ENCODE peak calls at places on chromosome 5, in eight cellular contexts. One of them, this sample, is unnamed.

GRCh38 chr5:56207537-56207936 is 25.6 kb downstream of the ANKRD55 start:
- DNase-seq in right atrium auricular region: no peak
- DNase-seq in sigmoid colon: no peak
- DNase-seq in cardiac muscle cell: no peak
- DNase-seq in trophoblast cell: no peak
- DNase-seq in heart right ventricle: no peak
- DNase-seq in pancreas: no peak
- DNase-seq in fibroblast of lung: peak; percentile 82
- DNase-seq in this sample: no peak

GRCh38 chr5:112125910-112126309 is 293.2 kb downstream of the EPB41L4A start:
- DNase-seq in right atrium auricular region: no peak
- DNase-seq in sigmoid colon: no peak
- DNase-seq in cardiac muscle cell: no peak
- DNase-seq in trophoblast cell: no peak
- DNase-seq in heart right ventricle: no peak
- DNase-seq in pancreas: no peak
- DNase-seq in fibroblast of lung: peak; percentile 21
- DNase-seq in this sample: no peak

GRCh38 chr5:172504736-172505402 is 50.5 kb upstream of the SH3PXD2B start:
- DNase-seq in right atrium auricular region: peak; percentile 66
- DNase-seq in sigmoid colon: peak; percentile 77
- DNase-seq in cardiac muscle cell: no peak
- DNase-seq in trophoblast cell: no peak
- DNase-seq in heart right ventricle: peak; percentile 52
- DNase-seq in pancreas: no peak
- DNase-seq in fibroblast of lung: peak; percentile 6
- DNase-seq in this sample: no peak

GRCh38 chr5:169162407-169162806 is 138.5 kb downstream of the SLIT3 start:
- DNase-seq in right atrium auricular region: no peak
- DNase-seq in sigmoid colon: no peak
- DNase-seq in cardiac muscle cell: no peak
- DNase-seq in trophoblast cell: no peak
- DNase-seq in heart right ventricle: no peak
- DNase-seq in pancreas: no peak
- DNase-seq in fibroblast of lung: no peak
- DNase-seq in this sample: no peak

GRCh38 chr5:9562101-9562500 is 16.2 kb upstream of the SEMA5A start:
- DNase-seq in right atrium auricular region: no peak
- DNase-seq in sigmoid colon: no peak
- DNase-seq in cardiac muscle cell: no peak
- DNase-seq in trophoblast cell: peak; percentile 77
- DNase-seq in heart right ventricle: no peak
- DNase-seq in pancreas: no peak
- DNase-seq in fibroblast of lung: no peak
- DNase-seq in this sample: no peak

GRCh38 chr5:139755892-139756671 is 39.5 kb upstream of the PSD2 start:
- DNase-seq in right atrium auricular region: no peak
- DNase-seq in sigmoid colon: no peak
- DNase-seq in cardiac muscle cell: no peak
- DNase-seq in trophoblast cell: no peak
- DNase-seq in heart right ventricle: no peak
- DNase-seq in pancreas: no peak
- DNase-seq in fibroblast of lung: no peak
- DNase-seq in this sample: peak; percentile 43

GRCh38 chr5:172913117-172913850 is 45.9 kb upstream of the RPL26L1 start:
- DNase-seq in right atrium auricular region: no peak
- DNase-seq in sigmoid colon: no peak
- DNase-seq in cardiac muscle cell: no peak
- DNase-seq in trophoblast cell: no peak
- DNase-seq in heart right ventricle: no peak
- DNase-seq in pancreas: no peak
- DNase-seq in fibroblast of lung: no peak
- DNase-seq in this sample: no peak

GRCh38 chr5:163916376-163916775 is 411.0 kb downstream of the MAT2B start:
- DNase-seq in right atrium auricular region: no peak
- DNase-seq in sigmoid colon: no peak
- DNase-seq in cardiac muscle cell: no peak
- DNase-seq in trophoblast cell: no peak
- DNase-seq in heart right ventricle: no peak
- DNase-seq in pancreas: no peak
- DNase-seq in fibroblast of lung: peak; percentile 24
- DNase-seq in this sample: no peak

GRCh38 chr5:173245319-173246134 is 10.5 kb upstream of the NKX2-5 start:
- DNase-seq in right atrium auricular region: no peak
- DNase-seq in sigmoid colon: no peak
- DNase-seq in cardiac muscle cell: peak; percentile 85
- DNase-seq in trophoblast cell: no peak
- DNase-seq in heart right ventricle: peak; percentile 45
- DNase-seq in pancreas: no peak
- DNase-seq in fibroblast of lung: no peak
- DNase-seq in this sample: no peak

GRCh38 chr5:104179057-104179456 is 616.5 kb upstream of the NUDT12 start:
- DNase-seq in right atrium auricular region: peak; percentile 63
- DNase-seq in sigmoid colon: no peak
- DNase-seq in cardiac muscle cell: peak; percentile 57
- DNase-seq in trophoblast cell: peak; percentile 89
- DNase-seq in heart right ventricle: no peak
- DNase-seq in pancreas: peak; percentile 36
- DNase-seq in fibroblast of lung: peak; percentile 35
- DNase-seq in this sample: peak; percentile 43

GRCh38 chr5:5623397-5623796 is 200.9 kb downstream of the ICE1 start:
- DNase-seq in right atrium auricular region: no peak
- DNase-seq in sigmoid colon: no peak
- DNase-seq in cardiac muscle cell: no peak
- DNase-seq in trophoblast cell: no peak
- DNase-seq in heart right ventricle: no peak
- DNase-seq in pancreas: no peak
- DNase-seq in fibroblast of lung: no peak
- DNase-seq in this sample: no peak

GRCh38 chr5:81505672-81506071 is 111.7 kb upstream of the ACOT12 start:
- DNase-seq in right atrium auricular region: no peak
- DNase-seq in sigmoid colon: no peak
- DNase-seq in cardiac muscle cell: no peak
- DNase-seq in trophoblast cell: no peak
- DNase-seq in heart right ventricle: no peak
- DNase-seq in pancreas: no peak
- DNase-seq in fibroblast of lung: no peak
- DNase-seq in this sample: no peak

GRCh38 chr5:159826351-159827222 is 89.7 kb upstream of the ADRA1B start:
- DNase-seq in right atrium auricular region: no peak
- DNase-seq in sigmoid colon: no peak
- DNase-seq in cardiac muscle cell: no peak
- DNase-seq in trophoblast cell: peak; percentile 10
- DNase-seq in heart right ventricle: no peak
- DNase-seq in pancreas: no peak
- DNase-seq in fibroblast of lung: peak; percentile 52
- DNase-seq in this sample: no peak

GRCh38 chr5:122937914-122938313 is 92.5 kb downstream of the SNX24 start:
- DNase-seq in right atrium auricular region: peak; percentile 59
- DNase-seq in sigmoid colon: peak; percentile 76
- DNase-seq in cardiac muscle cell: no peak
- DNase-seq in trophoblast cell: no peak
- DNase-seq in heart right ventricle: peak; percentile 39
- DNase-seq in pancreas: peak; percentile 18
- DNase-seq in fibroblast of lung: peak; percentile 6
- DNase-seq in this sample: no peak

GRCh38 chr5:141475625-141476131 is at the start of gene PCDHGC3:
- DNase-seq in right atrium auricular region: peak; percentile 97
- DNase-seq in sigmoid colon: peak; percentile 99
- DNase-seq in cardiac muscle cell: peak; percentile 88
- DNase-seq in trophoblast cell: peak; percentile 68
- DNase-seq in heart right ventricle: peak; percentile 88
- DNase-seq in pancreas: peak; percentile 92
- DNase-seq in fibroblast of lung: peak; percentile 96
- DNase-seq in this sample: no peak

GRCh38 chr5:44862808-44863207 is 54.1 kb downstream of the MRPS30 start:
- DNase-seq in right atrium auricular region: no peak
- DNase-seq in sigmoid colon: no peak
- DNase-seq in cardiac muscle cell: peak; percentile 52
- DNase-seq in trophoblast cell: no peak
- DNase-seq in heart right ventricle: no peak
- DNase-seq in pancreas: no peak
- DNase-seq in fibroblast of lung: peak; percentile 49
- DNase-seq in this sample: no peak

GRCh38 chr5:42811591-42812392 is at the start of gene SELENOP:
- DNase-seq in right atrium auricular region: peak; percentile 72
- DNase-seq in sigmoid colon: peak; percentile 81
- DNase-seq in cardiac muscle cell: peak; percentile 72
- DNase-seq in trophoblast cell: peak; percentile 4
- DNase-seq in heart right ventricle: no peak
- DNase-seq in pancreas: peak; percentile 68
- DNase-seq in fibroblast of lung: peak; percentile 94
- DNase-seq in this sample: peak; percentile 76

GRCh38 chr5:40700116-40700822 is 20.6 kb downstream of the PTGER4 start:
- DNase-seq in right atrium auricular region: no peak
- DNase-seq in sigmoid colon: no peak
- DNase-seq in cardiac muscle cell: no peak
- DNase-seq in trophoblast cell: no peak
- DNase-seq in heart right ventricle: no peak
- DNase-seq in pancreas: no peak
- DNase-seq in fibroblast of lung: no peak
- DNase-seq in this sample: no peak

GRCh38 chr5:119398713-119399492 is 43.1 kb downstream of the TNFAIP8 start:
- DNase-seq in right atrium auricular region: peak; percentile 68
- DNase-seq in sigmoid colon: no peak
- DNase-seq in cardiac muscle cell: no peak
- DNase-seq in trophoblast cell: no peak
- DNase-seq in heart right ventricle: peak; percentile 64
- DNase-seq in pancreas: peak; percentile 36
- DNase-seq in fibroblast of lung: peak; percentile 77
- DNase-seq in this sample: no peak

GRCh38 chr5:125525356-125525755 is 778.9 kb upstream of the ZNF608 start:
- DNase-seq in right atrium auricular region: no peak
- DNase-seq in sigmoid colon: no peak
- DNase-seq in cardiac muscle cell: no peak
- DNase-seq in trophoblast cell: no peak
- DNase-seq in heart right ventricle: no peak
- DNase-seq in pancreas: no peak
- DNase-seq in fibroblast of lung: no peak
- DNase-seq in this sample: no peak

GRCh38 chr5:159897786-159898393 is 18.4 kb upstream of the ADRA1B start:
- DNase-seq in right atrium auricular region: no peak
- DNase-seq in sigmoid colon: no peak
- DNase-seq in cardiac muscle cell: no peak
- DNase-seq in trophoblast cell: no peak
- DNase-seq in heart right ventricle: peak; percentile 30
- DNase-seq in pancreas: no peak
- DNase-seq in fibroblast of lung: no peak
- DNase-seq in this sample: no peak

GRCh38 chr5:134374234-134374633 is 2.9 kb downstream of the UBE2B start:
- DNase-seq in right atrium auricular region: no peak
- DNase-seq in sigmoid colon: no peak
- DNase-seq in cardiac muscle cell: no peak
- DNase-seq in trophoblast cell: peak; percentile 31
- DNase-seq in heart right ventricle: no peak
- DNase-seq in pancreas: no peak
- DNase-seq in fibroblast of lung: no peak
- DNase-seq in this sample: peak; percentile 28

GRCh38 chr5:173217626-173218397 is 17.2 kb downstream of the NKX2-5 start:
- DNase-seq in right atrium auricular region: no peak
- DNase-seq in sigmoid colon: no peak
- DNase-seq in cardiac muscle cell: no peak
- DNase-seq in trophoblast cell: no peak
- DNase-seq in heart right ventricle: peak; percentile 31
- DNase-seq in pancreas: no peak
- DNase-seq in fibroblast of lung: no peak
- DNase-seq in this sample: no peak

GRCh38 chr5:35835796-35836742 is 20.6 kb upstream of the IL7R start:
- DNase-seq in right atrium auricular region: no peak
- DNase-seq in sigmoid colon: no peak
- DNase-seq in cardiac muscle cell: no peak
- DNase-seq in trophoblast cell: peak; percentile 93
- DNase-seq in heart right ventricle: no peak
- DNase-seq in pancreas: no peak
- DNase-seq in fibroblast of lung: no peak
- DNase-seq in this sample: no peak
- H3K4me1 ChIP-seq in right atrium auricular region: no peaks in the 10 kb centered on the region
- H3K4me1 ChIP-seq in sigmoid colon: no peaks in the 10 kb centered on the region
- H3K4me1 ChIP-seq in cardiac muscle cell: no peaks in the 10 kb centered on the region
- H3K4me1 ChIP-seq in trophoblast cell: no peaks in the 10 kb centered on the region
- H3K4me1 ChIP-seq in heart right ventricle: no peaks in the 10 kb centered on the region
- H3K4me1 ChIP-seq in pancreas: no peaks in the 10 kb centered on the region
- H3K4me1 ChIP-seq in fibroblast of lung: peaks cover 2% of the 10 kb centered on the region
- H3K4me1 ChIP-seq in this sample: no peaks in the 10 kb centered on the region

GRCh38 chr5:177447066-177447610 is 524 bp downstream of the PRR7 start:
- DNase-seq in right atrium auricular region: no peak
- DNase-seq in sigmoid colon: no peak
- DNase-seq in cardiac muscle cell: peak; percentile 71
- DNase-seq in trophoblast cell: no peak
- DNase-seq in heart right ventricle: no peak
- DNase-seq in pancreas: peak; percentile 64
- DNase-seq in fibroblast of lung: peak; percentile 36
- DNase-seq in this sample: peak; percentile 70

GRCh38 chr5:177448244-177448950 is 1.8 kb downstream of the PRR7 start:
- DNase-seq in right atrium auricular region: no peak
- DNase-seq in sigmoid colon: no peak
- DNase-seq in cardiac muscle cell: no peak
- DNase-seq in trophoblast cell: no peak
- DNase-seq in heart right ventricle: no peak
- DNase-seq in pancreas: no peak
- DNase-seq in fibroblast of lung: no peak
- DNase-seq in this sample: no peak

GRCh38 chr5:177445052-177446016 is 1.3 kb upstream of the PRR7 start:
- DNase-seq in right atrium auricular region: no peak
- DNase-seq in sigmoid colon: no peak
- DNase-seq in cardiac muscle cell: no peak
- DNase-seq in trophoblast cell: no peak
- DNase-seq in heart right ventricle: no peak
- DNase-seq in pancreas: no peak
- DNase-seq in fibroblast of lung: no peak
- DNase-seq in this sample: no peak

GRCh38 chr5:177447611-177448243 is 1.1 kb downstream of the PRR7 start:
- DNase-seq in right atrium auricular region: no peak
- DNase-seq in sigmoid colon: peak; percentile 78
- DNase-seq in cardiac muscle cell: peak; percentile 29
- DNase-seq in trophoblast cell: no peak
- DNase-seq in heart right ventricle: peak; percentile 60
- DNase-seq in pancreas: peak; percentile 90
- DNase-seq in fibroblast of lung: peak; percentile 81
- DNase-seq in this sample: no peak

GRCh38 chr5:177446184-177447065 is at the start of gene PRR7:
- DNase-seq in right atrium auricular region: no peak
- DNase-seq in sigmoid colon: no peak
- DNase-seq in cardiac muscle cell: peak; percentile 78
- DNase-seq in trophoblast cell: peak; percentile 58
- DNase-seq in heart right ventricle: peak; percentile 64
- DNase-seq in pancreas: peak; percentile 62
- DNase-seq in fibroblast of lung: peak; percentile 57
- DNase-seq in this sample: peak; percentile 70
- H3K4me1 ChIP-seq in right atrium auricular region: peaks cover 32% of the 10 kb centered on the region
- H3K4me1 ChIP-seq in sigmoid colon: no peaks in the 10 kb centered on the region
- H3K4me1 ChIP-seq in cardiac muscle cell: peaks cover 9% of the 10 kb centered on the region
- H3K4me1 ChIP-seq in trophoblast cell: peaks cover 15% of the 10 kb centered on the region
- H3K4me1 ChIP-seq in heart right ventricle: peaks cover 25% of the 10 kb centered on the region
- H3K4me1 ChIP-seq in pancreas: peaks cover 12% of the 10 kb centered on the region
- H3K4me1 ChIP-seq in fibroblast of lung: peaks cover 7% of the 10 kb centered on the region
- H3K4me1 ChIP-seq in this sample: peaks cover 6% of the 10 kb centered on the region

GRCh38 chr5:156838966-156839365 is 11.1 kb upstream of the PPP1R2B start:
- DNase-seq in right atrium auricular region: no peak
- DNase-seq in sigmoid colon: no peak
- DNase-seq in cardiac muscle cell: no peak
- DNase-seq in trophoblast cell: no peak
- DNase-seq in heart right ventricle: no peak
- DNase-seq in pancreas: no peak
- DNase-seq in fibroblast of lung: no peak
- DNase-seq in this sample: no peak
- H3K4me1 ChIP-seq in right atrium auricular region: no peaks in the 10 kb centered on the region
- H3K4me1 ChIP-seq in sigmoid colon: no peaks in the 10 kb centered on the region
- H3K4me1 ChIP-seq in cardiac muscle cell: no peaks in the 10 kb centered on the region
- H3K4me1 ChIP-seq in trophoblast cell: no peaks in the 10 kb centered on the region
- H3K4me1 ChIP-seq in heart right ventricle: no peaks in the 10 kb centered on the region
- H3K4me1 ChIP-seq in pancreas: no peaks in the 10 kb centered on the region
- H3K4me1 ChIP-seq in fibroblast of lung: no peaks in the 10 kb centered on the region
- H3K4me1 ChIP-seq in this sample: no peaks in the 10 kb centered on the region

GRCh38 chr5:150600951-150601773 is 39.3 kb upstream of the SYNPO start:
- DNase-seq in right atrium auricular region: no peak
- DNase-seq in sigmoid colon: no peak
- DNase-seq in cardiac muscle cell: no peak
- DNase-seq in trophoblast cell: no peak
- DNase-seq in heart right ventricle: no peak
- DNase-seq in pancreas: no peak
- DNase-seq in fibroblast of lung: no peak
- DNase-seq in this sample: no peak
- H3K4me1 ChIP-seq in right atrium auricular region: peaks cover 87% of the 10 kb centered on the region
- H3K4me1 ChIP-seq in sigmoid colon: no peaks in the 10 kb centered on the region
- H3K4me1 ChIP-seq in cardiac muscle cell: peaks cover 14% of the 10 kb centered on the region
- H3K4me1 ChIP-seq in trophoblast cell: peaks cover 18% of the 10 kb centered on the region
- H3K4me1 ChIP-seq in heart right ventricle: peaks cover 95% of the 10 kb centered on the region
- H3K4me1 ChIP-seq in pancreas: peaks cover 14% of the 10 kb centered on the region
- H3K4me1 ChIP-seq in fibroblast of lung: peaks cover 5% of the 10 kb centered on the region
- H3K4me1 ChIP-seq in this sample: peaks cover 21% of the 10 kb centered on the region